ENCODE peak calls at places on chromosomes 7 and 10, in four cellular contexts. One of them, this sample, is unnamed.

GRCh38 chr7:1234794-1235500 is 2.3 kb downstream of the UNCX start:
- DNase-seq in GM12878: no peak
- DNase-seq in K562: no peak
- DNase-seq in HepG2: no peak
- DNase-seq in this sample: no peak

GRCh38 chr7:2498708-2499107 is 20.9 kb upstream of the LFNG start:
- DNase-seq in GM12878: no peak
- DNase-seq in K562: no peak
- DNase-seq in HepG2: no peak
- DNase-seq in this sample: no peak

GRCh38 chr10:77834540-77834939 is 92.0 kb downstream of the DLG5 start:
- DNase-seq in GM12878: no peak
- DNase-seq in K562: no peak
- DNase-seq in HepG2: no peak
- DNase-seq in this sample: no peak

GRCh38 chr7:140242057-140243031 is 65.6 kb upstream of the KDM7A start:
- DNase-seq in GM12878: peak
- DNase-seq in K562: peak
- DNase-seq in HepG2: peak
- DNase-seq in this sample: no peak

GRCh38 chr10:101814466-101815041 is 3.7 kb downstream of the OGA start:
- DNase-seq in GM12878: no peak
- DNase-seq in K562: no peak
- DNase-seq in HepG2: no peak
- DNase-seq in this sample: no peak

GRCh38 chr10:69715156-69715898 is 85.3 kb downstream of the FAM241B start:
- DNase-seq in GM12878: no peak
- DNase-seq in K562: no peak
- DNase-seq in HepG2: no peak
- DNase-seq in this sample: no peak

GRCh38 chr10:101066146-101066889 is 4.5 kb downstream of the KAZALD1 start:
- DNase-seq in GM12878: no peak
- DNase-seq in K562: peak
- DNase-seq in HepG2: peak
- DNase-seq in this sample: peak

GRCh38 chr10:61904711-61905445 is 3.4 kb downstream of the ARID5B start:
- DNase-seq in GM12878: peak
- DNase-seq in K562: peak
- DNase-seq in HepG2: peak
- DNase-seq in this sample: no peak

GRCh38 chr7:17299477-17299991 is 1.1 kb downstream of the AHR start:
- DNase-seq in GM12878: no peak
- DNase-seq in K562: no peak
- DNase-seq in HepG2: no peak
- DNase-seq in this sample: no peak

GRCh38 chr7:21497072-21497471 is 45.8 kb upstream of the DNAH11 start:
- DNase-seq in GM12878: no peak
- DNase-seq in K562: no peak
- DNase-seq in HepG2: no peak
- DNase-seq in this sample: peak

GRCh38 chr7:77415474-77415821 is 701 bp downstream of the GSAP start:
- DNase-seq in GM12878: no peak
- DNase-seq in K562: no peak
- DNase-seq in HepG2: no peak
- DNase-seq in this sample: no peak

GRCh38 chr10:43940898-43941777 is 292.5 kb upstream of the ZNF32 start:
- DNase-seq in GM12878: no peak
- DNase-seq in K562: no peak
- DNase-seq in HepG2: no peak
- DNase-seq in this sample: no peak

GRCh38 chr7:87475359-87476178 is at the start of gene ABCB4:
- DNase-seq in GM12878: no peak
- DNase-seq in K562: peak
- DNase-seq in HepG2: no peak
- DNase-seq in this sample: no peak

GRCh38 chr10:3077506-3077905 is 10.2 kb downstream of the PFKP start:
- DNase-seq in GM12878: no peak
- DNase-seq in K562: no peak
- DNase-seq in HepG2: no peak
- DNase-seq in this sample: no peak

GRCh38 chr7:44637788-44638594 is 31.6 kb downstream of the OGDH start:
- DNase-seq in GM12878: peak
- DNase-seq in K562: peak
- DNase-seq in HepG2: no peak
- DNase-seq in this sample: peak

GRCh38 chr10:88651131-88651541 is 13.1 kb upstream of the LIPF start:
- DNase-seq in GM12878: no peak
- DNase-seq in K562: no peak
- DNase-seq in HepG2: no peak
- DNase-seq in this sample: no peak

GRCh38 chr7:156848979-156849378 is 44.0 kb downstream of the LMBR1 start:
- DNase-seq in GM12878: no peak
- DNase-seq in K562: no peak
- DNase-seq in HepG2: no peak
- DNase-seq in this sample: no peak

GRCh38 chr7:55504093-55504859 is 68.0 kb downstream of the VOPP1 start:
- DNase-seq in GM12878: no peak
- DNase-seq in K562: no peak
- DNase-seq in HepG2: no peak
- DNase-seq in this sample: no peak

GRCh38 chr7:28587211-28587610 is 174.9 kb downstream of the CREB5 start:
- DNase-seq in GM12878: no peak
- DNase-seq in K562: no peak
- DNase-seq in HepG2: no peak
- DNase-seq in this sample: no peak

GRCh38 chr7:25804154-25804553 is 347.8 kb upstream of the NFE2L3 start:
- DNase-seq in GM12878: no peak
- DNase-seq in K562: no peak
- DNase-seq in HepG2: no peak
- DNase-seq in this sample: no peak

GRCh38 chr7:8638076-8638475 is 204.7 kb downstream of the NXPH1 start:
- DNase-seq in GM12878: no peak
- DNase-seq in K562: no peak
- DNase-seq in HepG2: no peak
- DNase-seq in this sample: no peak

GRCh38 chr10:3806603-3807002 is 21.6 kb upstream of the KLF6 start:
- DNase-seq in GM12878: no peak
- DNase-seq in K562: no peak
- DNase-seq in HepG2: peak
- DNase-seq in this sample: no peak

GRCh38 chr10:5952731-5953385 is 24.5 kb downstream of the IL15RA start:
- DNase-seq in GM12878: no peak
- DNase-seq in K562: no peak
- DNase-seq in HepG2: no peak
- DNase-seq in this sample: no peak

GRCh38 chr7:7702826-7703225 is 15.6 kb downstream of the RPA3 start:
- DNase-seq in GM12878: no peak
- DNase-seq in K562: no peak
- DNase-seq in HepG2: peak
- DNase-seq in this sample: no peak

GRCh38 chr7:7789551-7789988 is 71.2 kb upstream of the RPA3 start:
- DNase-seq in GM12878: peak
- DNase-seq in K562: no peak
- DNase-seq in HepG2: no peak
- DNase-seq in this sample: no peak

GRCh38 chr10:103193107-103193819 is at the start of gene NT5C2:
- DNase-seq in GM12878: no peak
- DNase-seq in K562: peak
- DNase-seq in HepG2: peak
- DNase-seq in this sample: peak

GRCh38 chr10:78301891-78302738 is 268.5 kb downstream of the RPS24 start:
- DNase-seq in GM12878: no peak
- DNase-seq in K562: no peak
- DNase-seq in HepG2: peak
- DNase-seq in this sample: no peak

GRCh38 chr7:112414855-112415490 is 35.3 kb upstream of the IFRD1 start:
- DNase-seq in GM12878: no peak
- DNase-seq in K562: peak
- DNase-seq in HepG2: peak
- DNase-seq in this sample: peak

DNA sequence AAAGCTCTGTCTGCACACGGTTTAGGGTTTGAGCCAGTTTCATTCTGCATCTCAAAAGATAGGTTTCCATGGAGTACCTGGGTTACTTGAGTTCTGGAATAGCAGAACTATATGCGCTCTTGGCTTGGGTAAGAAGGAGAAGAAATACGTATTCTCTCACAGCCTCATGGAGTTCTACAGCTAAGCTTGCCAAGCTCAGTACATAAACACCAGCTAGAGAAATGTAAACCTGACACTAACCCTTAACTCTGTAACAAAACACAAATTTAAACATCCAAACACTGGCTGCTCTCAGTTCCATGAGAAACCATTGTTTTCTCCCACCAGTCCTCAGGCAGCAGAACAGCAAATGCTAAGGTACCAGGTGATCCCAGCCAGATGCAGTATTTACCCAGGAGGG is 557.2 kb downstream of the INHBA start:
- DNase-seq in GM12878: no peak
- DNase-seq in K562: no peak
- DNase-seq in HepG2: no peak
- DNase-seq in this sample: no peak
- TF ChIP-seq ZBTB33 in GM12878: no peak
- TF ChIP-seq ZBTB33 in K562: no peak
- TF ChIP-seq ZBTB33 in HepG2: no peak
- TF ChIP-seq ZBTB33 in this sample: no peak

GRCh38 chr10:131352765-131353290 is 41.3 kb upstream of the TCERG1L start:
- DNase-seq in GM12878: no peak
- DNase-seq in K562: no peak
- DNase-seq in HepG2: no peak
- DNase-seq in this sample: no peak

GRCh38 chr10:131350245-131350644 is 38.7 kb upstream of the TCERG1L start:
- DNase-seq in GM12878: no peak
- DNase-seq in K562: no peak
- DNase-seq in HepG2: no peak
- DNase-seq in this sample: no peak

GRCh38 chr10:131356442-131356841 is 44.9 kb upstream of the TCERG1L start:
- DNase-seq in GM12878: no peak
- DNase-seq in K562: no peak
- DNase-seq in HepG2: no peak
- DNase-seq in this sample: no peak

GRCh38 chr10:131355116-131355515 is 43.6 kb upstream of the TCERG1L start:
- DNase-seq in GM12878: no peak
- DNase-seq in K562: no peak
- DNase-seq in HepG2: no peak
- DNase-seq in this sample: no peak

DNA sequence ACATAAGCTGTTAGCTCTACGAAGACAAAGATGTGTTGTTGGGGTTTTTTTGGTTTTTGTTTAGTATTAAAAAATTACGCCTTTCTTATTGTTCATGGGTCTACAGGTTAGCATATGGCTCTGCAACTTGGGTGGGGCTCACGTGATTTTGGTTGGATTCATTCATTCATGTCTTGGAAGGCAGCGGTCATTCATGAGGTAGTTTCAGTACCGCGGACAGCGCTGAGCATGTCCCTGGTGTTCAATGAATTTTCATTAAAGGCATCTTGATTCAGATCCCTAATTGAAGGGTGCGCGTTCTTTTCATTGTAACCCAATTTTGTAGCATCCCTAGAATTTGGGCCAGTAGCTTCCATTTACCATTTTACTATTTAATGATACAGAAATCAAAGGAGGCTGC is 42.9 kb upstream of the TCERG1L start:
- DNase-seq in GM12878: no peak
- DNase-seq in K562: peak
- DNase-seq in HepG2: peak
- DNase-seq in this sample: no peak
- TF ChIP-seq SIN3A in GM12878: no peak
- TF ChIP-seq SIN3A in K562: no peak
- TF ChIP-seq SIN3A in HepG2: no peak
- TF ChIP-seq SIN3A in this sample: no peak

DNA sequence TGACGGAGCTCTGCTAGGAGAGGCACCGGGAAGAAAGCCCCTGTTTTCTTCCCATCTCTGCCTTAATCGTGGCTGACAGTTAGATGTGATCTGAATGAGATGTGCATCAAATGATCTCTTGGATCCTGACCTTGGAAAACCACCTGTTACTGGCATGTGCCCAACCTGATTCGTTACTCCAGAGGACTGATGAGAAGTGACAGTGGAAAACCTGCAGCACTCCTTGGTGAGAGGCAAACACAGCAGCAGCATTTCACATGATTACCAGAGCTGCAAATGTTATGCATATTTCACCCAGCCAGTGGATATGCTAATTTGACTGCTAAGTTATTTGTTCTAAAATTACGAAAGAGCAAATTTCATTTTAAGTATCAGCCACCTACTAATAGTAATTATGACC is 95.3 kb downstream of the PTPRN2 start:
- DNase-seq in GM12878: no peak
- DNase-seq in K562: no peak
- DNase-seq in HepG2: no peak
- DNase-seq in this sample: no peak
- TF ChIP-seq REST in GM12878: no peak
- TF ChIP-seq REST in K562: no peak
- TF ChIP-seq REST in HepG2: no peak
- TF ChIP-seq REST in this sample: no peak

DNA sequence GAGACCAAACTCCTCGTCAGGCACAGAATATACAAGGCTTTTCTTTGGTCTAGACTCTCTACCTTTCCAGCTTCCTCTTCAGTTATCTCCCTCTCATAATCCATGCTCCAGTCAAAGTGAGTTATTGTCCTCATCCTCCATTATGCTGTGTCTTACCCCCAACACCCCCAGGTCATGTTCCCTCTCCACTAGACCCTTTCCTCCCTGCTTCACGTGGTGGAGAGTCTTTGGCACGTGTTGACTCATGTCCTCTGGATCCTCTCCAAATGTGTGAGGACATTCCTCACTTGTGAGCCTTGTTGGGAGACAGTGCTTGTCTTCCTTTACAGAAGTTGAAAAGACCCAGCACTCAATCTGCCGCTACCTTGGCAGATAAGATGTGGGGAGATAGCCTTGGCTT is 36.0 kb upstream of the DLD start:
- DNase-seq in GM12878: no peak
- DNase-seq in K562: no peak
- DNase-seq in HepG2: no peak
- DNase-seq in this sample: no peak
- TF ChIP-seq ZBTB33 in GM12878: no peak
- TF ChIP-seq ZBTB33 in K562: no peak
- TF ChIP-seq ZBTB33 in HepG2: no peak
- TF ChIP-seq ZBTB33 in this sample: no peak